ENCODE peak calls at places on chromosomes 11 and 22, in ten cellular contexts. T is fibroblast of lung; S is skeletal muscle cell; G is WERI-Rb-1; H is naive thymus-derived CD4-positive, alpha-beta T cell; P is PC-9; Q is AG10803; A is Panc1; L is body of pancreas; D is stomach. J is an unnamed sample.

GRCh38 chr22:24994070-24994763 is 41.7 kb downstream of the KIAA1671 start:
- DNase-seq in Q (peak), P (peak), S (no peak), H (no peak), D (peak), T (no peak), A (no peak), L (no peak), G (peak), J (no peak)

GRCh38 chr11:71962428-71963038 is 33.7 kb downstream of the RNF121 start:
- DNase-seq in A (no peak), H (no peak), P (no peak), T (peak), Q (peak), L (no peak), D (no peak), S (peak), G (no peak), J (no peak)

GRCh38 chr22:43479962-43480361 is 68.1 kb downstream of the MPPED1 start:
- DNase-seq in A (no peak), S (no peak), Q (no peak), D (no peak), T (no peak), P (no peak), H (no peak), G (no peak), L (no peak), J (no peak)

GRCh38 chr11:7442588-7443215 is 42.6 kb upstream of the OLFML1 start:
- DNase-seq in T (peak), G (peak), P (no peak), A (peak), D (peak), S (peak), H (peak), L (peak), Q (peak), J (peak)

GRCh38 chr11:74380746-74381439 is 17.3 kb downstream of the PGM2L1 start:
- DNase-seq in D (peak), S (no peak), G (no peak), P (peak), T (no peak), Q (no peak), A (no peak), H (no peak), L (peak), J (no peak)

GRCh38 chr22:20206709-20207215 is 55.9 kb upstream of the CCDC188 start:
- DNase-seq in S (no peak), P (peak), G (no peak), T (peak), L (peak), Q (peak), D (peak), H (no peak), A (no peak), J (no peak)

GRCh38 chr11:32852142-32852541 is 22.4 kb downstream of the PRRG4 start:
- DNase-seq in G (no peak), S (no peak), Q (peak), L (no peak), H (no peak), T (peak), P (no peak), A (no peak), D (no peak), J (peak)

GRCh38 chr11:1084561-1085439 is 10.1 kb downstream of the MUC2 start:
- DNase-seq in P (no peak), L (no peak), Q (no peak), D (no peak), A (no peak), T (no peak), H (no peak), S (no peak), G (no peak), J (no peak)

DNA sequence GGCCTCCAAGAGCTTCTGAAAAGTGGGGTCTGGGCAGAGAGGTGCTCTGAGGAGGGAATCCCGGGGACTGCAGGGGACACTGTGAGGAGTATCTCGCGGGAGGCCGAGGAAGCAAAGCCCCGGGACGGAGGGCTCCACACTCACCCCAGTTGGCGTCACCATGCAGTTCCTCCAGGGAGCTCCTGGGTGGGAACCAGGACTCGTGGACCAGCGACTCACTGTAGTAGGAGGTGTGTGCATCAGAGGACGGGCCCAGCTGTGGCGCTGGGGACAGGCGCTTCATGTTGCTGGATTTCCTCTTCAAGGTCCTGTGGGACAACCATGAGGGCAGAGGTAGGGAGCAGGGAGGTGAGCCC is 4.8 kb downstream of the SUN2 start:
- DNase-seq in T (no peak), P (no peak), L (no peak), S (no peak), H (no peak), D (no peak), A (no peak), G (no peak), Q (no peak), J (no peak)
- H3K4me3 ChIP-seq in T (no peak), P (no peak), L (no peak), S (no peak), H (peak), D (peak), A (no peak), G (no peak), Q (no peak), J (no peak)

GRCh38 chr11:86489442-86489841 is 114.8 kb downstream of the CCDC81 start:
- DNase-seq in Q (no peak), A (no peak), T (no peak), P (no peak), G (no peak), L (no peak), D (no peak), H (no peak), S (no peak), J (no peak)

GRCh38 chr11:86488553-86488952 is 113.9 kb downstream of the CCDC81 start:
- DNase-seq in P (no peak), A (no peak), Q (no peak), T (no peak), L (no peak), S (no peak), D (no peak), H (no peak), G (no peak), J (no peak)

GRCh38 chr11:86484795-86485166 is 110.1 kb downstream of the CCDC81 start:
- DNase-seq in L (no peak), Q (peak), G (no peak), T (no peak), A (no peak), S (no peak), H (no peak), D (no peak), P (no peak), J (no peak)

GRCh38 chr11:86486261-86487030 is 111.8 kb downstream of the CCDC81 start:
- DNase-seq in S (no peak), L (no peak), G (no peak), A (no peak), H (no peak), Q (peak), P (peak), D (no peak), T (no peak), J (no peak)

DNA sequence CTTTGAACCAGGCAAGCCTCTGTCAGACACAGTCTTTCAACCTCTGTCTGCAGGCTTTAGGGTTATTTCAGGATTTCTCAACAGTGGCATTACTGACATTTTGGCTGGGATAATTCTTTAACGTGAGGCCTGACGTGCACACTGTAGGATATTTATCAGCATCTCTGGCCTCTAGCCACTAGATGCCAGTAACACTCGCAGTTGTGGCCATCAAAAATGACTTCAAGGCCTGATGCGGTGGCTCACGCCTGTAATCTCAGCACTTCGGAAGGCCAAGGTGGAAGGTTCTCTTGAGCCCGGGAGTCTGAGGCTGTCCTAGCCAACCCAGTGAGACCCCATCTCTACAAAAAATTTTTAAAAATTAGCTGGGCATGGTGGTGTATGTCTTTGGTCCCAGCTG is 113.0 kb downstream of the CCDC81 start:
- DNase-seq in S (no peak), Q (no peak), L (no peak), G (no peak), H (no peak), P (no peak), A (no peak), T (no peak), D (no peak), J (no peak)
- H3K4me3 ChIP-seq in S (no peak), Q (no peak), L (no peak), G (no peak), H (no peak), P (no peak), A (no peak), T (no peak), D (no peak), J (no peak)

DNA sequence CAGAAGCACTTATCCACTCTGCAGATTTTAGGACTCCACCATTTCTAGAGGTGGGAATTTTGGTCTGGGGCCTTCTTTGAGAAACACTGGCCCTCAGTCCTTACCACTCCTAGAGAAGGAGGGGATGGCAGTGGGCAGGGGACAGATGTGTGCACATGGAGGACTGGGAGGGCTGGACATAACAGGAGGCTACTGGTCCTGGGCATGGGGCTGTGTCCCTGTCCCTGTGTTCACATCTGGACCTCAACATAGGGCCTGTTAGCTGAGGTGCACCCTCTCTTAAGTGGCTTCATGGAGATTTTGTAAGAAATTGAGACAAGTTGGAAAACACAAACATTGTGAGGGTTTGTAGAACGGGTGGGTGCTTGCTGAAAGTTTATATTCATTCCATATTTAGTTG is 103.4 kb downstream of the ATXN10 start:
- DNase-seq in H (no peak), G (no peak), A (no peak), D (no peak), T (no peak), L (no peak), P (no peak), Q (no peak), S (no peak), J (no peak)
- H3K4me3 ChIP-seq in H (no peak), G (no peak), A (no peak), D (no peak), T (no peak), L (no peak), P (no peak), Q (no peak), S (no peak), J (no peak)

GRCh38 chr11:2270322-2271076 is at the start of gene ASCL2:
- DNase-seq in A (no peak), T (no peak), P (no peak), S (no peak), G (no peak), H (no peak), D (peak), L (no peak), Q (no peak), J (no peak)
- H3K4me3 ChIP-seq in A (peak), T (no peak), P (peak), S (peak), G (peak), H (no peak), D (peak), L (no peak), Q (peak), J (no peak)

GRCh38 chr22:34108168-34108567 is 187.9 kb upstream of the LARGE1 start:
- DNase-seq in Q (no peak), D (no peak), S (no peak), L (no peak), G (no peak), H (no peak), P (no peak), T (no peak), A (no peak), J (no peak)

GRCh38 chr22:34111210-34111824 is 191.0 kb upstream of the LARGE1 start:
- DNase-seq in Q (peak), G (peak), A (no peak), T (peak), D (peak), S (no peak), P (no peak), H (no peak), L (peak), J (no peak)

GRCh38 chr22:34116126-34116525 is 195.8 kb upstream of the LARGE1 start:
- DNase-seq in H (no peak), D (no peak), G (no peak), P (no peak), T (no peak), Q (no peak), S (no peak), L (no peak), A (no peak), J (no peak)

GRCh38 chr22:34115722-34116121 is 195.4 kb upstream of the LARGE1 start:
- DNase-seq in D (no peak), S (no peak), A (no peak), L (no peak), P (no peak), H (no peak), Q (no peak), T (no peak), G (no peak), J (no peak)

GRCh38 chr22:34113381-34113780 is 193.1 kb upstream of the LARGE1 start:
- DNase-seq in H (no peak), G (no peak), D (no peak), L (no peak), Q (no peak), A (no peak), T (no peak), P (no peak), S (no peak), J (no peak)
- H3K4me3 ChIP-seq in H (no peak), G (no peak), D (no peak), L (no peak), Q (no peak), A (no peak), T (no peak), P (no peak), S (no peak), J (no peak)

DNA sequence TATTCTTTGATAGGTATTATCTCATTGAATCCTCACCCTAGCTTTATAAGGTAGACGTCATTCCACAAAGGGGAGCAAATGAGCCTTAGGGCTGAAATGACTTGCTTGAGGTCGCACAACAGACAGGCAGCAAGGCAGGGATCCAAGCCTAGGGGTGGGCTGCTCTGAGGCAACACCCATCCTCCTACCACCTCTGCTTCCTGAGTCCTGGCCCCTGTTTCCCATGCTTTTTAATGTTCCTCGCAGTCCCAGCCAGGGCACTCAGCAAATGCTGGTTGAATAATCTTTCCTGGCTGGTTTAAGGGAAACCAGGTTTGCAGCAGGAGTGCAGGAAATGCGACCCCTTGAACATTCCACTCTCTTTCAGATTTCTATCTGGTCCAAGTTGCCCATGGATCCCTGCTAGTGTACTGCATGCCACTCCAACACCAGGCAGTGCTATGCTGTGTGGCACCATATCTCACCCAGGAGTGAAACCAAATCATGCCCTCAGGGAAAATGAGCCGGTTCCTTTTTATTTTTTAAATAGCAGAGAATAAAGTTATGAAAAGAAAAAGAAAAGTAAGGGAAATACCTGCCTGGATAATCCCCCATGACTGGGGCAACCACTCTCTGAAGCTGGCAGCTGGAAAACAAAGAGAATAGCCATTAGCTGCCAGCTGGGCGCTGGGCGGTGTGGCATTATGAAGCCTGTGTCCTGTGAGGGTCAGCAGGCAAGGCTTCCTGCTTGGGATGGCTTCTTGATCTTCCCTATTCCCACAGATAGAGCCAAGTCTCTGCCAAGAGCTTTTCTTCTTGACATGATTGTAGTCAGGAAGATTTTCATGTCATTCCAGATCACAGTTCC is 21.8 kb downstream of the MICAL2 start:
- DNase-seq in L (no peak), Q (no peak), G (no peak), P (no peak), H (no peak), D (no peak), S (no peak), A (no peak), T (no peak), J (no peak)
- H3K4me3 ChIP-seq in L (no peak), Q (no peak), G (no peak), P (no peak), H (no peak), D (no peak), S (no peak), A (no peak), T (no peak), J (no peak)

J was measured in retinal pigment epithelial cell.